ENCODE peak calls at places on chromosomes 16 and 17, in nine cellular contexts. E is brain microvascular endothelial cell, G is cardiac fibroblast, Z is aorta, X is astrocyte of the spinal cord, M is fibroblast of lung, U is mammary epithelial cell, Y is choroid plexus epithelial cell, P is AG04450. W is an unnamed sample.

GRCh38 chr16:86387461-86388440 is 122.6 kb upstream of the FOXF1 start:
- DNase-seq in E (peak), G (peak), Z (no peak), X (peak), M (peak), U (peak), Y (peak), P (peak), W (no peak)

GRCh38 chr16:89154390-89155183 is 17.0 kb upstream of the CDH15 start:
- DNase-seq in E (no peak), G (no peak), Z (no peak), X (no peak), M (no peak), U (no peak), Y (no peak), P (no peak), W (no peak)

GRCh38 chr16:55155815-55156214 is 168.2 kb upstream of the IRX6 start:
- DNase-seq in E (no peak), G (no peak), Z (no peak), X (no peak), M (no peak), U (no peak), Y (no peak), P (no peak), W (no peak)

GRCh38 chr17:40399185-40399584 is 18.5 kb downstream of the TOP2A start:
- DNase-seq in E (peak), G (peak), Z (no peak), X (peak), M (peak), U (no peak), Y (peak), P (peak), W (no peak)

GRCh38 chr16:20906225-20906870 is 5.8 kb downstream of the LYRM1 start:
- DNase-seq in E (peak), G (peak), Z (no peak), X (peak), M (peak), U (peak), Y (peak), P (peak), W (no peak)

GRCh38 chr16:29809031-29809747 is 2.8 kb upstream of the PRRT2 start:
- DNase-seq in E (no peak), G (no peak), Z (no peak), X (no peak), M (no peak), U (no peak), Y (no peak), P (no peak), W (peak)

GRCh38 chr17:9875441-9875840 is 29.6 kb downstream of the RCVRN start:
- DNase-seq in E (peak), G (peak), Z (no peak), X (peak), M (peak), U (no peak), Y (peak), P (no peak), W (no peak)

GRCh38 chr17:43217614-43218087 is 6.0 kb downstream of the TMEM106A start:
- DNase-seq in E (no peak), G (no peak), Z (no peak), X (no peak), M (no peak), U (no peak), Y (no peak), P (no peak), W (no peak)

GRCh38 chr17:57811633-57812280 is 38.1 kb downstream of the MRPS23 start:
- DNase-seq in E (no peak), G (no peak), Z (no peak), X (no peak), M (no peak), U (no peak), Y (no peak), P (no peak), W (no peak)

GRCh38 chr16:30185683-30186421 is 2.5 kb downstream of the CORO1A start:
- DNase-seq in E (no peak), G (no peak), Z (peak), X (no peak), M (no peak), U (no peak), Y (no peak), P (no peak), W (peak)

GRCh38 chr16:68200120-68200783 is 35.7 kb downstream of the ESRP2 start:
- DNase-seq in E (peak), G (peak), Z (no peak), X (peak), M (peak), U (peak), Y (peak), P (no peak), W (no peak)

GRCh38 chr16:84829168-84829965 is 9.6 kb downstream of the CRISPLD2 start:
- DNase-seq in E (peak), G (peak), Z (peak), X (peak), M (peak), U (no peak), Y (peak), P (peak), W (no peak)

GRCh38 chr17:75514299-75515228 is 773 bp downstream of the CASKIN2 start:
- DNase-seq in E (no peak), G (no peak), Z (no peak), X (no peak), M (peak), U (peak), Y (no peak), P (no peak), W (peak)

GRCh38 chr16:84354306-84354705 is 14.0 kb upstream of the ATP2C2 start:
- DNase-seq in E (no peak), G (no peak), Z (no peak), X (no peak), M (no peak), U (no peak), Y (no peak), P (no peak), W (no peak)

GRCh38 chr17:66135896-66136295 is 56.0 kb downstream of the CEP112 start:
- DNase-seq in E (no peak), G (peak), Z (no peak), X (no peak), M (no peak), U (no peak), Y (no peak), P (no peak), W (no peak)

GRCh38 chr16:82082543-82083244 is 47.6 kb downstream of the HSD17B2 start:
- DNase-seq in E (peak), G (no peak), Z (no peak), X (peak), M (peak), U (peak), Y (peak), P (no peak), W (no peak)

GRCh38 chr16:47848481-47849109 is 307.2 kb downstream of the ABCC12 start:
- DNase-seq in E (peak), G (peak), Z (no peak), X (peak), M (peak), U (peak), Y (peak), P (peak), W (no peak)

GRCh38 chr17:62629556-62630364 is 2.3 kb downstream of the MRC2 start:
- DNase-seq in E (no peak), G (peak), Z (no peak), X (no peak), M (no peak), U (no peak), Y (no peak), P (no peak), W (no peak)

GRCh38 chr17:6070895-6071511 is 824 bp downstream of the WSCD1 start:
- DNase-seq in E (no peak), G (no peak), Z (peak), X (peak), M (no peak), U (no peak), Y (peak), P (no peak), W (no peak)

GRCh38 chr16:86496929-86497381 is 13.4 kb upstream of the FOXF1 start:
- DNase-seq in E (no peak), G (no peak), Z (peak), X (no peak), M (no peak), U (no peak), Y (no peak), P (no peak), W (no peak)

GRCh38 chr16:50802958-50803357 is 61.1 kb downstream of the CYLD start:
- DNase-seq in E (no peak), G (no peak), Z (no peak), X (no peak), M (no peak), U (peak), Y (no peak), P (no peak), W (no peak)

GRCh38 chr16:50808929-50809538 is 67.1 kb downstream of the CYLD start:
- DNase-seq in E (no peak), G (no peak), Z (no peak), X (no peak), M (no peak), U (no peak), Y (no peak), P (no peak), W (no peak)

GRCh38 chr16:50804290-50804907 is 62.5 kb downstream of the CYLD start:
- DNase-seq in E (no peak), G (no peak), Z (no peak), X (no peak), M (no peak), U (no peak), Y (no peak), P (no peak), W (no peak)

GRCh38 chr16:50809561-50809960 is 67.7 kb downstream of the CYLD start:
- DNase-seq in E (no peak), G (no peak), Z (no peak), X (no peak), M (no peak), U (no peak), Y (no peak), P (no peak), W (no peak)

GRCh38 chr16:50806099-50807062 is 64.5 kb downstream of the CYLD start:
- DNase-seq in E (peak), G (peak), Z (peak), X (peak), M (peak), U (peak), Y (peak), P (peak), W (peak)
- H3K4me3 ChIP-seq in E (peak), G (peak), Z (no peak), X (peak), M (peak), U (peak), Y (peak), P (peak), W (peak)

DNA sequence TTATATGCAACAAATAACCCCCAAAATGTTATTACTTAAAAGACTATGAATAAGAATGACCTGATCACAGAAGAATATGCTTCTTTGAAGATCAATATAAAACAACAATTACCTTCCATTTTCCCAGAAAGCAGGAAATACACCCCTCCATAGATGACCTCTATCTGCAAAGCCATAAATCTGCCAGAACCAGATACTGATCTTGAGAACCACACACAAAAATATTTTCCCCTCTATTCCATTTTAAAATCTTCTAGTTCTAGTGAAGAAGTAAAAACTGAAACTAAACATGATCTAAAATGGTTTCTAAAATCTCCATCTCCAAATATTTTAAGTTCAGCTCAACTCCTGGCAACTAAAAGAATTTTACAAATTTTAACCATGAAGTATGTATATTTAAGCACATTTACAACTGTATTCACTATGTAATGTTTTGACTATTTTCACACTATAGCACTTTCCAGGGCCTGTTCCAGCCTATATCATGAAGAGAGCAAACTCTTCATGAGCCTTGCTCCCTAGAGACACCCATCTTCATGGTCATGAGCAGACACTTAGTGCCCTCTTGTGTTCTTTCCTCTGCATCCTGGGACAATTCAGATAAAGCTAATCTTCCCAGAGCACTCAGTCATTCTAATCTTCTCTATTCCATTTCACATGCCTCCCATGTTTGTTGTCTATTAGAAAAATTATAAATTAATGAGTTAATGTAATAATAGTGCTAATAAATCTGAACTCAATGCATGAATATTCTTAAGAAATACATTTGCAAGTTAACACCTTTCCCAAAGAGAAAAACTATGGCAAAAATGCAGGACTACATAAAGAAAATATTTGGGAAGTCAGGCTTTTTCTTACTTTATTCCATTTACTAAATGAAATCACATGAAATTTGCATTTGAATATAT is 87.0 kb downstream of the HELZ start:
- DNase-seq in E (peak), G (peak), Z (no peak), X (peak), M (peak), U (no peak), Y (peak), P (no peak), W (no peak)
- H3K4me3 ChIP-seq in E (no peak), G (no peak), Z (no peak), X (no peak), M (no peak), U (no peak), Y (no peak), P (no peak), W (no peak)

DNA sequence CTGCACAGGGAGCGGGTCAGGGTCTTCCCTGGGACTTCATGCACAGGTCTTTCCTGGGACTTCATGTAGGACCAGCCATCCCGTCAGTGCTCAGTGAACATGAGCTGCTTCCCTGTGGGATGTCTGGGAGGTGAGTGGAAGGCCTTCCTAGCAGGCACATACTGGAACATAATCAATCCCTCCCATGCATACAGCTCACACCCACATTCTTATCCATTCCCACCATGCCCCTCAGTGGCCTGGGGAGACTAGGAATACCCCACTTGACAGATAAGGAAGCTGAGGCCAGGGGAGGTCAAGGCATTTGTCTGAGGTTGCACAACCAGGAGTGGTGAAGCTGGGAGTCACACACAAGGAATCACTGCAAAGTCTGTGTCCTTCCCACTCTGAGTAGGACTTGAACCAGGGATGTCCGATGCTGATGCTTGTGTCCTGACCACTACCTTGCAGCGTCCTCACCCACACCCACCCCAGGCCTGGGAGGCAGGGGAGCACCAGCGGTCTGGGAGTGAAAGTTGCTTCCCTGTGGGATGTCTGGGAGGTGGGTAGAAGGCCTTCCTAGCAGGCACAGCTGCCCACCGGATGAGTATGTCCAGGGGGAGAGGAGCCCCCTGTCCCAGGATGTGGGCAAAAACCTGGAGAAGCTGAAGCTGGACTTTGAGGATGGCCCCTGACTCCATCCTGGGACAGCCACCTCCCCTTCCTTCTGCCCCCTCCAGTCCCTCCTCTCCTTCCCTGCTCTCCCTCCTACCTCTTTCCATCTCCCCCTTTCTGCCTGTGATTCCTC is 1.0 kb upstream of the NLRC5 start:
- DNase-seq in E (no peak), G (no peak), Z (peak), X (no peak), M (no peak), U (no peak), Y (peak), P (no peak), W (no peak)
- H3K4me3 ChIP-seq in E (peak), G (peak), Z (no peak), X (peak), M (peak), U (no peak), Y (peak), P (peak), W (peak)

GRCh38 chr17:8408371-8408770 is 10.7 kb upstream of the RNF222 start:
- DNase-seq in E (no peak), G (no peak), Z (no peak), X (no peak), M (no peak), U (peak), Y (no peak), P (no peak), W (peak)

GRCh38 chr17:8405499-8406016 is 7.9 kb upstream of the RNF222 start:
- DNase-seq in E (no peak), G (no peak), Z (no peak), X (no peak), M (no peak), U (no peak), Y (no peak), P (no peak), W (no peak)

GRCh38 chr17:8402921-8403536 is 5.4 kb upstream of the RNF222 start:
- DNase-seq in E (no peak), G (no peak), Z (no peak), X (no peak), M (no peak), U (no peak), Y (no peak), P (no peak), W (no peak)

GRCh38 chr17:8409966-8410881 is 12.6 kb upstream of the RNF222 start:
- DNase-seq in E (peak), G (peak), Z (peak), X (peak), M (peak), U (peak), Y (peak), P (peak), W (peak)

DNA sequence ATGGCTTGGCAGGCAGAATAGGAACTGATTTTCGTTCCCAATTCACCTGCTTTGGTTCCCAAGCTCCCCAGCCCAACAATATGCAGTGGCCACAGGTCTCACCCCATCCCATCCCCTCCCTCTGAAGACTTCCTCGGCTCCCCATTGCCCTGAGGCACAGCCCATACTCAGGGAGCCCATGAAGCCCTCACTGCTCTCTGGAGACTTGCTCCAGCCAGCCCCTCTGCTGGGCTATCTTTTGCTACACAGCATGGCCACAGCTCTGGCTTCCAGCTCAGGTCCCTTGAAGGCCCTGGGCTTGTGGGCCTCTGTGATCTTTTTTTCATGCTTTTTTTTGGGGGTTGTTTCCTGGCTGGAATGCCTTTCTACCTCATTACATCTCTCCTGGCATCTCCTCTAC is 8.5 kb upstream of the RNF222 start:
- DNase-seq in E (no peak), G (no peak), Z (no peak), X (no peak), M (no peak), U (no peak), Y (no peak), P (no peak), W (no peak)
- H3K4me3 ChIP-seq in E (no peak), G (no peak), Z (no peak), X (no peak), M (no peak), U (no peak), Y (no peak), P (no peak), W (no peak)

DNA sequence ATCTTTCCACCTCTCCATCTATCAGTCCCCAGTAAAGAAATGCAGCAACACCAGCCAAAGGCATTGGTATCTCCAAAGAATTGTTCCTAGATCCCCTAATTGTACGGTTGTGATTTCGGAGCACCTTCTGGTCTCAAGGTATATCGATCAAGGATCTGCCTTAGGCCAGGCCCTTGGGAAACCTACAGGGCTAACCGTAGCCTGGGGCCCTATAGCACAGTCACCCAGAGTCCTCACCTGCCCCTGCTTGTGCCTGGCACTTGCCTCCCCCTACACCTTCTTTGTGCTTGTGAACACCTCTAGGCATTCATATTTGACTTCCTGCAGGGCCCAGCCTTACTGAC is 16.8 kb upstream of the AURKB start:
- DNase-seq in E (no peak), G (no peak), Z (no peak), X (no peak), M (no peak), U (no peak), Y (no peak), P (no peak), W (no peak)
- H3K4me3 ChIP-seq in E (peak), G (no peak), Z (no peak), X (peak), M (no peak), U (no peak), Y (peak), P (peak), W (peak)

DNA sequence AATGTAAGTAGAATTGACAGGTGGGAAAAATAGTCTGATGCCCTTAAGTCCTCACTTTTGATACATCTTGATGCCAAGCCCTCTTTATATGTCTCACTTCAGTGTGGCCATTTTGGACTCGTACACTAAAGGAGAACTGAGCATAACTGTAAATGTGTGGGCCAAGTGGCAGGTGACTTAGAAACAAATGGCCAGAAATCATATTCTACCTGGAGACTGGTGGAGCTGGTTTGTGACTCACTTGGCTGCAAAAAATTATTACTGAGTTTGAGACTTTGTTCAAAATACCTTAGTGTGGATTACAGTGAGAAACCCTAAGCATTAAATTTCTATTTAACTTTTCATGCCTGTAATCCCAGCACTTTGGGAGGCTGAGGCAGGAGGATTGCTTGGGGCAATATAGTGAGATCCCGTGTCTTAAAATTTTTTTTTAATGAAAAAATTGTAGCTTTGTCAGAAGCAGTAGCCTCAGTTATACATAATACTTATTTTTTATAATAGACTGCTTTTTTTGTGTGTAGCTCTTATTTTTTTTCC is 5.0 kb downstream of the HAPSTR1 start:
- DNase-seq in E (no peak), G (no peak), Z (no peak), X (no peak), M (no peak), U (peak), Y (no peak), P (no peak), W (no peak)
- H3K4me3 ChIP-seq in E (no peak), G (no peak), Z (no peak), X (no peak), M (no peak), U (no peak), Y (no peak), P (peak), W (no peak)

GRCh38 chr17:82100502-82101298 is 2.7 kb upstream of the FASN start:
- DNase-seq in E (no peak), G (no peak), Z (no peak), X (no peak), M (no peak), U (no peak), Y (no peak), P (no peak), W (no peak)
- H3K4me3 ChIP-seq in E (no peak), G (no peak), Z (no peak), X (no peak), M (no peak), U (no peak), Y (no peak), P (no peak), W (no peak)

GRCh38 chr16:2004795-2005517 is 4.7 kb downstream of the ZNF598 start:
- DNase-seq in E (no peak), G (no peak), Z (no peak), X (no peak), M (no peak), U (no peak), Y (no peak), P (no peak), W (no peak)
- H3K4me3 ChIP-seq in E (no peak), G (no peak), Z (no peak), X (no peak), M (no peak), U (no peak), Y (no peak), P (no peak), W (no peak)